ENCODE peak calls at places on chromosomes 16 and 17, in five cellular contexts. C is GM10248, I is GM12864, V is AG09309, H is MCF 10A. Y is an unnamed sample.
A peak's percentile ranks its signal among the peaks of the same experiment; 100 is the strongest.

GRCh38 chr16:47728229-47728628 is 267.1 kb downstream of the PHKB start:
- DNase-seq in V (no peak), I (peak; percentile 10), C (no peak), H (no peak), Y (no peak)

GRCh38 chr16:81873843-81874752 is 95.0 kb downstream of the PLCG2 start:
- DNase-seq in H (peak; percentile 58), V (no peak), I (peak; percentile 41), C (peak; percentile 63), Y (peak; percentile 45)

GRCh38 chr17:59702304-59702703 is 4.9 kb downstream of the PTRH2 start:
- DNase-seq in C (no peak), V (no peak), H (no peak), I (no peak), Y (no peak)

GRCh38 chr17:80191720-80192265 is 22.0 kb downstream of the CARD14 start:
- DNase-seq in C (no peak), H (no peak), V (no peak), I (no peak), Y (no peak)

GRCh38 chr17:50708050-50709000 is 611 bp upstream of the ANKRD40 start:
- DNase-seq in H (no peak), I (no peak), C (no peak), V (no peak), Y (no peak)

GRCh38 chr17:15780188-15780587 is 48.1 kb downstream of the TBC1D26 start:
- DNase-seq in I (no peak), H (no peak), V (no peak), C (no peak), Y (no peak)

GRCh38 chr16:68234188-68235104 is 1.5 kb downstream of the ESRP2 start:
- DNase-seq in I (no peak), C (no peak), V (no peak), H (peak; percentile 42), Y (no peak)

GRCh38 chr16:359871-360697 is 7.6 kb upstream of the AXIN1 start:
- DNase-seq in V (no peak), I (no peak), C (no peak), H (no peak), Y (no peak)

GRCh38 chr17:78383725-78384471 is 5.4 kb downstream of the PGS1 start:
- DNase-seq in V (peak; percentile 99), C (peak; percentile 59), I (peak; percentile 86), H (peak; percentile 97), Y (no peak)

GRCh38 chr16:28294201-28294600 is 1.9 kb downstream of the SBK1 start:
- DNase-seq in V (no peak), C (no peak), I (no peak), H (no peak), Y (no peak)

GRCh38 chr17:67829331-67829730 is 4.0 kb downstream of the BPTF start:
- DNase-seq in I (peak; percentile 61), C (no peak), V (no peak), H (no peak), Y (no peak)

GRCh38 chr16:68704232-68704867 is 32.7 kb upstream of the CDH1 start:
- DNase-seq in I (peak; percentile 18), V (peak; percentile 13), H (peak; percentile 92), C (peak; percentile 81), Y (peak; percentile 48)

GRCh38 chr17:50345443-50346312 is at the start of gene XYLT2:
- DNase-seq in V (no peak), H (peak; percentile 78), C (peak; percentile 99), I (peak; percentile 42), Y (peak; percentile 97)

GRCh38 chr16:57475711-57476339 is 10.5 kb downstream of the DOK4 start:
- DNase-seq in V (no peak), C (peak; percentile 89), I (peak; percentile 41), H (no peak), Y (peak; percentile 69)

GRCh38 chr16:89422905-89423630 is 67.3 kb downstream of the ANKRD11 start:
- DNase-seq in V (no peak), H (no peak), I (peak; percentile 57), C (peak; percentile 70), Y (no peak)

GRCh38 chr16:74766729-74767128 is 7.9 kb downstream of the FA2H start:
- DNase-seq in V (no peak), C (no peak), H (no peak), I (no peak), Y (no peak)
- TF ChIP-seq CTCF in V (no peak), C (no peak), H (no peak), I (peak; percentile 43), Y (no peak)

GRCh38 chr17:8292639-8293395 is 2.4 kb downstream of the SLC25A35 start:
- DNase-seq in C (no peak), H (no peak), V (no peak), I (no peak), Y (no peak)

GRCh38 chr17:8294361-8294760 is 839 bp downstream of the SLC25A35 start:
- DNase-seq in C (no peak), H (no peak), V (no peak), I (no peak), Y (no peak)

GRCh38 chr17:8290043-8290442 is 1.6 kb downstream of the RANGRF start:
- DNase-seq in C (no peak), V (no peak), H (no peak), I (no peak), Y (no peak)

GRCh38 chr17:8300226-8300625 is 5.0 kb upstream of the SLC25A35 start:
- DNase-seq in V (no peak), C (no peak), I (no peak), H (no peak), Y (no peak)

DNA sequence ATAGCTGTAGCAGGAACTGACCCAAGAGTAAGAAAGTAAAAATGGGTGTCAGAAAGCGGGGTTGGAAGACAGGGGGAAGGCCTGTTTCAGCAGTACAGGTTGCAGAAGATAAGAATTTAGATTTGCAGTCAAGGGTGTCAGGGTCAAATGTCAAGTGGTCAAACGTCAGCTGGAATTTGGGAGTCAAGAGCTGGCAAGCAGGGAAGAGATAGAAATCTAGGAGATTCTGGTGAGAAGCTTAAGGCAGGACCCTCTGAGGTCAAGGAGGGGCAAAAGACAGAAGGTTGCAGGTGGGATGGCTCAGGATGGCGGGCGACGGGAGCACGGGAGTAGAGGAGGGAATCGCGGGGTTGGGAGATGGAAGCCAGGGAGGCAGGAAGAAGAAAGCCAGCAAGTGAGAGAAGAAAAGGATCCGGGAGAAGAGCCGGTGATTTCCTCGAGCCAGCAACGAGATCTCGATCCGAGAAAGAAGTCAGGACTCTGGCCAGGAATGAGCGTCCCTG is 335 bp downstream of the SLC25A35 start:
- DNase-seq in V (no peak), C (no peak), H (no peak), I (no peak), Y (no peak)
- TF ChIP-seq CTCF in V (no peak), C (no peak), H (no peak), I (no peak), Y (no peak)

GRCh38 chr17:43645765-43646481 is 15.8 kb downstream of the MEOX1 start:
- DNase-seq in I (no peak), H (no peak), V (no peak), C (no peak), Y (no peak)
- TF ChIP-seq CTCF in I (no peak), H (no peak), V (no peak), C (no peak), Y (no peak)

DNA sequence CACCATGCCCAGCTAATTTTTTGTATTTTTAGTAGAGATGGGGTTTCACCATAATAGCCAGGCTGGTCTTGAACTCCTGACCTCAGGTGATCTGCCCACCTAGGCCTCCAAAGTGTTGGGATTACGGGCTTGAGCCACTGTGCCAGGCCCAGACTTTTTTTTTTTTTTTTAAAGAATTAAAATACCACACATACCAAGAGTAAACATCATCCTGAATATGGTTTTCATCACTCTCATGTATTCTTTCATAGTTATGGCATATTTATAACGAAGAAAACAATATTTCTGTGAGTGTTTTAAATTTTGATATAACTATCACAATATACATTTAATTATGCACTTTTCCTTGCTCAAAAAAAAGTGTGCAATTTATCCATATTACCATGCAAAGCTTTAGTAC is 48.2 kb downstream of the MARVELD3 start:
- DNase-seq in I (no peak), V (no peak), H (no peak), C (no peak), Y (no peak)
- TF ChIP-seq CTCF in I (no peak), V (no peak), H (no peak), C (no peak), Y (no peak)

GRCh38 chr16:8887438-8887765 is 5.3 kb downstream of the LITAFD start:
- DNase-seq in C (no peak), V (no peak), H (no peak), I (no peak), Y (no peak)

GRCh38 chr16:8886593-8887437 is 4.7 kb downstream of the LITAFD start:
- DNase-seq in V (no peak), H (no peak), I (no peak), C (no peak), Y (no peak)

GRCh38 chr16:8887952-8888560 is 5.9 kb downstream of the LITAFD start:
- DNase-seq in I (no peak), C (no peak), V (no peak), H (peak; percentile 31), Y (no peak)

GRCh38 chr16:8882725-8883377 is 700 bp downstream of the LITAFD start:
- DNase-seq in I (no peak), H (no peak), C (no peak), V (no peak), Y (no peak)

GRCh38 chr16:8885674-8886592 is 3.8 kb downstream of the LITAFD start:
- DNase-seq in I (no peak), C (no peak), V (no peak), H (peak; percentile 50), Y (no peak)
- TF ChIP-seq CTCF in I (no peak), C (no peak), V (peak; percentile 27), H (no peak), Y (no peak)

DNA sequence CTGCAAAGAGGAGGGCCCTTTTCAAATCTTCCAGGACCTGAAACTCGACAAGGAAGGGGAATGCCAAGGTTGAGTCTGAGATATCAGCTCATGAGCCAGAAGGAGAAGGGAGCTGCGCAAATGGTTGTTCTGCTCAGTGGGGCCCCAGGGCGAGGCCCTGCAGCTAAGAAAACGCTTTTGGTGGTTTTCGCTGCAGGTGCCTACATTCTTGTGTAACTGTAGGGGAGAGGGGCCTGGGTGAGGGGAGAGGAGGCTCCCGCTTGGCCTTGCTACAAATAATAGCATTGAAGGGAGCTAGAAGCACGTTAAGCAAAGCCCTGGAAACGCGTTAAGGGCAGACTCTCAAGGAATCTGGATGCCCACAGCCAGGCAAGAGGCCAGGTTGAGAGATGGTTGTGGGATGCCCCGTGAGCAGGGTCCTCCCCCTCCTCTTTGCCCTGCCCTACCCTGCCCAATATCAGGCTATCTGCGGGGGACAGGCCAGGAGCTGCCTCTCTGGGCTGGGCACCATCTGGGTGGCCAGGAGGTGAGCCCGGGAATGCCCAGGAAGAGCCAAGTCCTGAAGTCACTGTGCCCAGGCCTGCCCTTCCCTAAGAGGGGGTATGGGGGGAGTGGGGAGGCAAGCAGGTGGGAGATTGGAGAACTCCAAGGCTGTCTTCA is 21.9 kb downstream of the GPR142 start:
- DNase-seq in V (no peak), I (no peak), C (no peak), H (no peak), Y (no peak)
- TF ChIP-seq CTCF in V (no peak), I (no peak), C (no peak), H (no peak), Y (no peak)

Y was measured in activated B cell treated with CpG ODN at 0.5 μM for 24 hours.